ENCODE peak calls at places on chromosomes 6 and 20, in seven cellular contexts. N is sigmoid colon, K is T-helper 1 cell, G is NCI-H510A treated with DMSO at 0.1 percent for 48 hours, Z is GOT3, L is dermis microvascular lymphatic vessel endothelial cell, C is lower lobe of right lung. A is an unnamed sample.

GRCh38 chr6:170062904-170063220 is 228.0 kb downstream of the DLL1 start:
- DNase-seq in N (peak), K (no peak), G (no peak), Z (no peak), L (no peak), C (peak), A (no peak)

GRCh38 chr20:58102744-58103516 is 125.5 kb downstream of the ANKRD60 start:
- DNase-seq in N (no peak), K (no peak), G (no peak), Z (no peak), L (no peak), C (no peak), A (no peak)

GRCh38 chr6:126937426-126937825 is 181.0 kb upstream of the RSPO3 start:
- DNase-seq in N (no peak), K (no peak), G (no peak), Z (no peak), L (no peak), C (no peak), A (no peak)

GRCh38 chr6:117483645-117484016 is 1.2 kb downstream of the DCBLD1 start:
- DNase-seq in N (no peak), K (no peak), G (peak), Z (no peak), L (no peak), C (no peak), A (no peak)

GRCh38 chr6:132007474-132008190 is 56.5 kb upstream of the CCN2 start:
- DNase-seq in N (no peak), K (no peak), G (no peak), Z (no peak), L (no peak), C (no peak), A (no peak)

GRCh38 chr6:109867970-109868358 is 110.1 kb upstream of the GPR6 start:
- DNase-seq in N (no peak), K (no peak), G (no peak), Z (no peak), L (no peak), C (no peak), A (no peak)

GRCh38 chr20:2283706-2284423 is 11.9 kb upstream of the TGM3 start:
- DNase-seq in N (no peak), K (no peak), G (no peak), Z (no peak), L (no peak), C (no peak), A (no peak)

GRCh38 chr20:12113468-12114371 is 196.0 kb downstream of the BTBD3 start:
- DNase-seq in N (no peak), K (no peak), G (peak), Z (no peak), L (peak), C (no peak), A (no peak)

GRCh38 chr6:134557509-134557908 is 239.6 kb upstream of the SGK1 start:
- DNase-seq in N (no peak), K (no peak), G (no peak), Z (no peak), L (no peak), C (no peak), A (no peak)

GRCh38 chr6:14425805-14426204 is 308.2 kb downstream of the CD83 start:
- DNase-seq in N (no peak), K (no peak), G (no peak), Z (no peak), L (no peak), C (no peak), A (no peak)